ENCODE peak calls at places on chromosomes 3 and 15, in seven cellular contexts. One of them, this sample, is unnamed.

GRCh38 chr15:25784141-25784540 is 79.0 kb downstream of the ATP10A start:
- DNase-seq in psoas muscle: no peak
- DNase-seq in cardiac muscle cell: no peak
- DNase-seq in stomach: no peak
- DNase-seq in neuronal stem cell: no peak
- DNase-seq in substantia nigra: no peak
- DNase-seq in mesenchymal stem cell: no peak
- DNase-seq in this sample: no peak

GRCh38 chr3:85875589-85875988 is 916.8 kb downstream of the CADM2 start:
- DNase-seq in cardiac muscle cell: no peak
- DNase-seq in psoas muscle: no peak
- DNase-seq in substantia nigra: no peak
- DNase-seq in neuronal stem cell: no peak
- DNase-seq in stomach: no peak
- DNase-seq in mesenchymal stem cell: no peak
- DNase-seq in this sample: no peak

GRCh38 chr15:47975422-47975821 is 145.4 kb upstream of the SLC24A5 start:
- DNase-seq in cardiac muscle cell: no peak
- DNase-seq in substantia nigra: no peak
- DNase-seq in psoas muscle: no peak
- DNase-seq in neuronal stem cell: peak
- DNase-seq in stomach: no peak
- DNase-seq in mesenchymal stem cell: no peak
- DNase-seq in this sample: no peak

GRCh38 chr3:155891341-155891740 is 20.9 kb downstream of the GMPS start:
- DNase-seq in neuronal stem cell: no peak
- DNase-seq in psoas muscle: no peak
- DNase-seq in substantia nigra: no peak
- DNase-seq in cardiac muscle cell: no peak
- DNase-seq in stomach: no peak
- DNase-seq in mesenchymal stem cell: no peak
- DNase-seq in this sample: no peak

GRCh38 chr3:9976736-9977709 is 9.6 kb downstream of the EMC3 start:
- DNase-seq in mesenchymal stem cell: peak
- DNase-seq in stomach: peak
- DNase-seq in neuronal stem cell: no peak
- DNase-seq in substantia nigra: no peak
- DNase-seq in cardiac muscle cell: peak
- DNase-seq in psoas muscle: peak
- DNase-seq in this sample: peak

GRCh38 chr3:118476885-118477618 is 557.6 kb downstream of the IGSF11 start:
- DNase-seq in stomach: no peak
- DNase-seq in mesenchymal stem cell: no peak
- DNase-seq in substantia nigra: no peak
- DNase-seq in cardiac muscle cell: no peak
- DNase-seq in psoas muscle: no peak
- DNase-seq in neuronal stem cell: no peak
- DNase-seq in this sample: no peak

GRCh38 chr15:64975390-64975789 is 14.3 kb downstream of the SPG21 start:
- DNase-seq in stomach: no peak
- DNase-seq in neuronal stem cell: no peak
- DNase-seq in substantia nigra: no peak
- DNase-seq in mesenchymal stem cell: no peak
- DNase-seq in cardiac muscle cell: no peak
- DNase-seq in psoas muscle: no peak
- DNase-seq in this sample: no peak

GRCh38 chr15:41966920-41967465 is 5.4 kb downstream of the EHD4 start:
- DNase-seq in cardiac muscle cell: no peak
- DNase-seq in psoas muscle: no peak
- DNase-seq in mesenchymal stem cell: no peak
- DNase-seq in substantia nigra: no peak
- DNase-seq in neuronal stem cell: no peak
- DNase-seq in stomach: peak
- DNase-seq in this sample: no peak

GRCh38 chr3:180855364-180855763 is 57.1 kb upstream of the FXR1 start:
- DNase-seq in neuronal stem cell: peak
- DNase-seq in cardiac muscle cell: no peak
- DNase-seq in substantia nigra: no peak
- DNase-seq in psoas muscle: no peak
- DNase-seq in stomach: no peak
- DNase-seq in mesenchymal stem cell: no peak
- DNase-seq in this sample: no peak

GRCh38 chr3:112394008-112394616 is 61.2 kb downstream of the CD200 start:
- DNase-seq in cardiac muscle cell: peak
- DNase-seq in substantia nigra: no peak
- DNase-seq in mesenchymal stem cell: no peak
- DNase-seq in stomach: no peak
- DNase-seq in neuronal stem cell: no peak
- DNase-seq in psoas muscle: no peak
- DNase-seq in this sample: no peak

GRCh38 chr3:28476194-28476593 is 127.6 kb upstream of the AZI2 start:
- DNase-seq in cardiac muscle cell: peak
- DNase-seq in psoas muscle: no peak
- DNase-seq in stomach: no peak
- DNase-seq in mesenchymal stem cell: peak
- DNase-seq in substantia nigra: no peak
- DNase-seq in neuronal stem cell: no peak
- DNase-seq in this sample: no peak

GRCh38 chr3:160763073-160763472 is 7.0 kb downstream of the PPM1L start:
- DNase-seq in mesenchymal stem cell: no peak
- DNase-seq in psoas muscle: no peak
- DNase-seq in cardiac muscle cell: no peak
- DNase-seq in stomach: no peak
- DNase-seq in substantia nigra: no peak
- DNase-seq in neuronal stem cell: no peak
- DNase-seq in this sample: no peak

GRCh38 chr3:23404241-23404640 is 201.1 kb downstream of the UBE2E2 start:
- DNase-seq in psoas muscle: no peak
- DNase-seq in mesenchymal stem cell: no peak
- DNase-seq in cardiac muscle cell: no peak
- DNase-seq in neuronal stem cell: no peak
- DNase-seq in substantia nigra: no peak
- DNase-seq in stomach: no peak
- DNase-seq in this sample: no peak

GRCh38 chr15:42736178-42736792 is 643 bp downstream of the CDAN1 start:
- DNase-seq in neuronal stem cell: no peak
- DNase-seq in stomach: no peak
- DNase-seq in cardiac muscle cell: peak
- DNase-seq in psoas muscle: no peak
- DNase-seq in substantia nigra: no peak
- DNase-seq in mesenchymal stem cell: peak
- DNase-seq in this sample: no peak

GRCh38 chr3:184336484-184337230 is 743 bp upstream of the FAM131A start:
- DNase-seq in stomach: peak
- DNase-seq in neuronal stem cell: no peak
- DNase-seq in psoas muscle: peak
- DNase-seq in substantia nigra: peak
- DNase-seq in cardiac muscle cell: peak
- DNase-seq in mesenchymal stem cell: peak
- DNase-seq in this sample: no peak

GRCh38 chr3:175311404-175311803 is 452.3 kb downstream of the NAALADL2 start:
- DNase-seq in stomach: no peak
- DNase-seq in neuronal stem cell: no peak
- DNase-seq in cardiac muscle cell: no peak
- DNase-seq in psoas muscle: no peak
- DNase-seq in substantia nigra: no peak
- DNase-seq in mesenchymal stem cell: no peak
- DNase-seq in this sample: no peak

GRCh38 chr15:98440917-98441316 is 207.4 kb upstream of the IGF1R start:
- DNase-seq in stomach: no peak
- DNase-seq in neuronal stem cell: no peak
- DNase-seq in mesenchymal stem cell: no peak
- DNase-seq in cardiac muscle cell: no peak
- DNase-seq in psoas muscle: no peak
- DNase-seq in substantia nigra: no peak
- DNase-seq in this sample: no peak

GRCh38 chr15:100766225-100767001 is 113.2 kb upstream of the ALDH1A3 start:
- DNase-seq in stomach: no peak
- DNase-seq in psoas muscle: peak
- DNase-seq in substantia nigra: no peak
- DNase-seq in mesenchymal stem cell: no peak
- DNase-seq in cardiac muscle cell: peak
- DNase-seq in neuronal stem cell: no peak
- DNase-seq in this sample: no peak

GRCh38 chr3:42036483-42036823 is 54.7 kb upstream of the TRAK1 start:
- DNase-seq in cardiac muscle cell: peak
- DNase-seq in substantia nigra: no peak
- DNase-seq in neuronal stem cell: no peak
- DNase-seq in mesenchymal stem cell: peak
- DNase-seq in psoas muscle: no peak
- DNase-seq in stomach: no peak
- DNase-seq in this sample: no peak

DNA sequence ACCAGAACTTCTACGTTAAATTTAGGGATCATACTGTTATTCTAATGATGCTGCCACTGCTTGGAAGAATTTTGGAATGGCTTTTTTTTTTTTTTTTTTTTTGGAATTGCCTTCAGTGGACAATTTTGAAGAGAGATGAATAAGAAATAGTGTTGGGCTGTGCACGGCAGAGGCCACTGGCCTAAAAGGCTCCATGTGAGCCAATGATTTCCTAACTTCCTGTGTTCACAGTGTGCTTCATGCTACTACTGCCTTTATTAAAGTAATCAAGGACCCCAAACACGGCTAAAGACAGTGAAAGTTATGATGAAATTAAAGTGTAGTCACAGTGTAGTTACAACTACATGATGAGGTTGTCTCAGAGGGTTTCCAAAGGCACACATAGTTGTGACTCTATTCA is 100.8 kb upstream of the TNFAIP8L3 start:
- DNase-seq in mesenchymal stem cell: no peak
- DNase-seq in cardiac muscle cell: peak
- DNase-seq in substantia nigra: no peak
- DNase-seq in stomach: no peak
- DNase-seq in neuronal stem cell: no peak
- DNase-seq in psoas muscle: no peak
- DNase-seq in this sample: no peak
- H3K27ac ChIP-seq in mesenchymal stem cell: no peak
- H3K27ac ChIP-seq in cardiac muscle cell: no peak
- H3K27ac ChIP-seq in substantia nigra: no peak
- H3K27ac ChIP-seq in stomach: no peak
- H3K27ac ChIP-seq in neuronal stem cell: no peak
- H3K27ac ChIP-seq in psoas muscle: no peak
- H3K27ac ChIP-seq in this sample: peak

GRCh38 chr3:57971975-57972374 is 36.2 kb upstream of the FLNB start:
- DNase-seq in cardiac muscle cell: no peak
- DNase-seq in neuronal stem cell: no peak
- DNase-seq in stomach: peak
- DNase-seq in psoas muscle: no peak
- DNase-seq in mesenchymal stem cell: no peak
- DNase-seq in substantia nigra: no peak
- DNase-seq in this sample: no peak
- H3K27ac ChIP-seq in cardiac muscle cell: no peak
- H3K27ac ChIP-seq in neuronal stem cell: no peak
- H3K27ac ChIP-seq in stomach: peak
- H3K27ac ChIP-seq in psoas muscle: peak
- H3K27ac ChIP-seq in mesenchymal stem cell: no peak
- H3K27ac ChIP-seq in substantia nigra: no peak
- H3K27ac ChIP-seq in this sample: no peak

GRCh38 chr3:189947068-189947467 is 173.6 kb downstream of the P3H2 start:
- DNase-seq in substantia nigra: no peak
- DNase-seq in psoas muscle: no peak
- DNase-seq in cardiac muscle cell: no peak
- DNase-seq in mesenchymal stem cell: no peak
- DNase-seq in stomach: no peak
- DNase-seq in neuronal stem cell: no peak
- DNase-seq in this sample: no peak
- H3K27ac ChIP-seq in substantia nigra: no peak
- H3K27ac ChIP-seq in psoas muscle: no peak
- H3K27ac ChIP-seq in cardiac muscle cell: no peak
- H3K27ac ChIP-seq in mesenchymal stem cell: no peak
- H3K27ac ChIP-seq in stomach: no peak
- H3K27ac ChIP-seq in neuronal stem cell: no peak
- H3K27ac ChIP-seq in this sample: no peak

GRCh38 chr15:40300771-40301170 is 7.0 kb downstream of the PLCB2 start:
- DNase-seq in mesenchymal stem cell: no peak
- DNase-seq in stomach: no peak
- DNase-seq in cardiac muscle cell: no peak
- DNase-seq in psoas muscle: no peak
- DNase-seq in substantia nigra: no peak
- DNase-seq in neuronal stem cell: no peak
- DNase-seq in this sample: no peak
- H3K27ac ChIP-seq in mesenchymal stem cell: no peak
- H3K27ac ChIP-seq in stomach: no peak
- H3K27ac ChIP-seq in cardiac muscle cell: peak
- H3K27ac ChIP-seq in psoas muscle: no peak
- H3K27ac ChIP-seq in substantia nigra: no peak
- H3K27ac ChIP-seq in neuronal stem cell: no peak
- H3K27ac ChIP-seq in this sample: no peak

DNA sequence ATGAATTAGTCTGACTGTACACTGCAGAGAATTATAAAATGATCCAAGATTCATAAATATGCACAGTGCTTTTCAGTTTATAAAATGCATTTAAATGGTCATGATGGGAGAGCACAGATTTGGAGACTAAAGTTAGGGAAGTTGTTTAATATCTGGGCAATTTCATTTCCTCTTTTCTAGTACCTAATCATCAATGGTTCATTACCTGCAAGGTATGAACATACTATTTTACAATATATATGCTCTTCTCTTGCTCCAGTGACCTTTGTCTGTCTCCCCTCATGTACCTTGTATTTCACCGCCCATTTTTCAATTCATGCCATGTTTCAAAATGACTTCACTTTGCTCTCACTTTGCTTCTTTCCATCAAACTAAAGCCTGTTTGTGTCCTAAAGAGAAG is 114.5 kb downstream of the SUCNR1 start:
- DNase-seq in psoas muscle: no peak
- DNase-seq in mesenchymal stem cell: no peak
- DNase-seq in neuronal stem cell: no peak
- DNase-seq in substantia nigra: no peak
- DNase-seq in cardiac muscle cell: no peak
- DNase-seq in stomach: no peak
- DNase-seq in this sample: no peak
- H3K27ac ChIP-seq in psoas muscle: no peak
- H3K27ac ChIP-seq in mesenchymal stem cell: no peak
- H3K27ac ChIP-seq in neuronal stem cell: no peak
- H3K27ac ChIP-seq in substantia nigra: no peak
- H3K27ac ChIP-seq in cardiac muscle cell: no peak
- H3K27ac ChIP-seq in stomach: no peak
- H3K27ac ChIP-seq in this sample: no peak

GRCh38 chr3:123422457-123422856 is 26.4 kb downstream of the ADCY5 start:
- DNase-seq in cardiac muscle cell: no peak
- DNase-seq in stomach: no peak
- DNase-seq in substantia nigra: no peak
- DNase-seq in psoas muscle: no peak
- DNase-seq in neuronal stem cell: no peak
- DNase-seq in mesenchymal stem cell: no peak
- DNase-seq in this sample: no peak
- H3K27ac ChIP-seq in cardiac muscle cell: no peak
- H3K27ac ChIP-seq in stomach: no peak
- H3K27ac ChIP-seq in substantia nigra: peak
- H3K27ac ChIP-seq in psoas muscle: no peak
- H3K27ac ChIP-seq in neuronal stem cell: no peak
- H3K27ac ChIP-seq in mesenchymal stem cell: no peak
- H3K27ac ChIP-seq in this sample: peak

GRCh38 chr3:170814822-170815221 is 55.2 kb downstream of the RPL22L1 start:
- DNase-seq in mesenchymal stem cell: no peak
- DNase-seq in substantia nigra: no peak
- DNase-seq in stomach: no peak
- DNase-seq in neuronal stem cell: no peak
- DNase-seq in cardiac muscle cell: no peak
- DNase-seq in psoas muscle: no peak
- DNase-seq in this sample: no peak
- H3K27ac ChIP-seq in mesenchymal stem cell: no peak
- H3K27ac ChIP-seq in substantia nigra: no peak
- H3K27ac ChIP-seq in stomach: no peak
- H3K27ac ChIP-seq in neuronal stem cell: no peak
- H3K27ac ChIP-seq in cardiac muscle cell: no peak
- H3K27ac ChIP-seq in psoas muscle: no peak
- H3K27ac ChIP-seq in this sample: no peak

This sample was measured in thoracic aorta.